ENCODE peak calls at places on chromosomes 12 and 14, in four cellular contexts. N is AG04450; W is neural progenitor cell; T is CD8-positive, alpha-beta T cell. K is an unnamed sample.
A peak's percentile ranks its signal among the peaks of the same experiment; 100 is the strongest.

GRCh38 chr12:105278043-105278697 is 42.2 kb upstream of the APPL2 start:
- DNase-seq in N (no peak), W (no peak), T (no peak), K (no peak)

GRCh38 chr14:105334383-105335230 is 20.1 kb downstream of the PACS2 start:
- DNase-seq in N (no peak), W (no peak), T (no peak), K (no peak)

GRCh38 chr14:105913221-105913620 is 386.8 kb downstream of the TMEM121 start:
- DNase-seq in N (no peak), W (no peak), T (no peak), K (no peak)

GRCh38 chr12:12839886-12840285 is 26.7 kb downstream of the DDX47 start:
- DNase-seq in N (peak; percentile 16), W (no peak), T (no peak), K (peak; percentile 68)

GRCh38 chr14:94303111-94303510 is 10.0 kb upstream of the SERPINA10 start:
- DNase-seq in N (no peak), W (no peak), T (no peak), K (no peak)

GRCh38 chr14:105483300-105484068 is 3.2 kb upstream of the CRIP1 start:
- DNase-seq in N (no peak), W (no peak), T (no peak), K (no peak)

GRCh38 chr14:22849212-22849819 is 12.9 kb downstream of the MMP14 start:
- DNase-seq in N (no peak), W (no peak), T (no peak), K (peak; percentile 35)

GRCh38 chr14:20697273-20698017 is 8.9 kb downstream of the ANG start:
- DNase-seq in N (no peak), W (peak; percentile 73), T (peak; percentile 74), K (no peak)

GRCh38 chr12:48280572-48280971 is 70.1 kb downstream of the ZNF641 start:
- DNase-seq in N (no peak), W (no peak), T (no peak), K (no peak)

GRCh38 chr12:24364921-24365320 is 415.5 kb upstream of the SOX5 start:
- DNase-seq in N (no peak), W (no peak), T (no peak), K (no peak)

GRCh38 chr14:88551094-88551870 is 3.5 kb downstream of the PTPN21 start:
- DNase-seq in N (peak; percentile 63), W (peak; percentile 77), T (peak; percentile 71), K (peak; percentile 80)

GRCh38 chr12:84877340-84877739 is 35.3 kb downstream of the SLC6A15 start:
- DNase-seq in N (no peak), W (no peak), T (no peak), K (no peak)

GRCh38 chr12:123364532-123365140 is at the start of gene SBNO1:
- DNase-seq in N (peak; percentile 74), W (peak; percentile 97), T (peak; percentile 97), K (peak; percentile 97)

GRCh38 chr14:103427485-103428443 is 42.5 kb downstream of the MARK3 start:
- DNase-seq in N (no peak), W (peak; percentile 8), T (no peak), K (no peak)
- H3K27ac ChIP-seq in N (no peak overlapping the region), W (no peak overlapping the region), T (no peak overlapping the region), K (no peak overlapping the region)

DNA sequence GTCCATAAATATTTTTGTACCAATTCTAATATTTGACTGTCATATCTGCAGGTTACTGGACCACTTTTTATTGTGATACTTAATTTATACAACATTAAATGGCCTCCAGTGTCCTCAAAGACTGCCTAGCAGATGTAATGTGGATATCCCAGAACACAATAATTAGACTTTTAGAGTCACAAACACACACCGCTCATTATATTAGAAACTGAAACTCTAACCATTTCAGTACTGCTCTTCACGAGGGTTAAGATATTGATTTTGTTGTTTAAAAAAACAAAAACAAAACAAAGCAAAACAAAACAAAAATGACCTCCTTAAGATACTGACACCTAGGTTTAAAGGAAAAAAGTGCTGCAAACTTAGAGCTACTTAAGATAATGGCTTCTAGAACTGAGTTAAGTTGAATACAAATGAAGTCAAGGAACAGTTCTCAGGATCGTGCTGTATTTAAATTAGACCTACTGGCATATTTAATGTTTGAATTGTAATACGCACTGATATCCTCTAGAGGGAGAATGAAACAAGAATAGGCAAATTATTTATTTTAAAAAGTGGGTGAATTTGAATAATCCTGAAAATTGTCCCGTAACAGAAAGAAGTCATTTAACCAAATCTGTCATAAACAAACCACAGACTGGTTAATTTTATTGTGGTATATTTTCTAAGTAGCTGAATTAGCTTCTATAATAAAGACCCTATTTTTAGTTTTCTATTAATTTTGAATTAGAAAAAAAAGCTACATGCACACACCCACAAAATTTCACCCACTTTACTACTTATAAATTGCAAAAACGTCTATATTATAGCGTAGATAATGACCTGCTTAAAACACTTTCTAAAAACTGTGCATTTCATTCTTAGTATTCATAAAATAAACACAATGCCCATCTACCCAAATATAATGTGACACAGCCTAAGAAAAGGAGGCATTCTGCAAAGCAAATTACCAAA is 395.2 kb upstream of the DCN start:
- DNase-seq in N (no peak), W (no peak), T (no peak), K (peak; percentile 35)
- TF ChIP-seq CTCF in N (peak; percentile 53), W (peak; percentile 67), T (peak; percentile 87), K (peak; percentile 77)

GRCh38 chr14:101980251-101980650 is 15.9 kb downstream of the DYNC1H1 start:
- DNase-seq in N (no peak), W (no peak), T (no peak), K (no peak)
- H3K27ac ChIP-seq in N (peak overlapping the region; percentile 75), W (no peak overlapping the region), T (no peak overlapping the region), K (no peak overlapping the region)

DNA sequence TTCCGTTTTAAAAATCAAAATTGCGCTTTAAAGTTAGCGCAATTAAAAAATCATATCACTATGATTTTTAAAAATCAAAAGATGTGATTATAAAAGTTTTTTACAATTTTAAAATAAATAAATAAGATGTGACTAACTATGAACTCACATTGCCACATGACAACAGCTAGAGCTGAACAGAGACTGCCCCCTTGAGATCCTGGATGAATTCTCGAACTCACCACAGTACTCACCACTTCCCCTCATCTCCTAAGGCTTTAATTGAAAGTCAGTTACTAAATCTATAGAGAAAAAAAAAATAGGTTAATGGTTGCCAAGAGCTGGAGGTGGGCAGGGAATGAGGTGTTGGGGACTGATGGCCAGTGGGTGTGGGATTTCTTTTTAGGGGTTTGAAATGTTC is 384.2 kb downstream of the ZFP36L1 start:
- DNase-seq in N (no peak), W (no peak), T (no peak), K (no peak)
- TF ChIP-seq CTCF in N (no peak), W (no peak), T (no peak), K (no peak)

GRCh38 chr14:63344336-63344735 is 25.6 kb upstream of the GPHB5 start:
- DNase-seq in N (no peak), W (peak; percentile 65), T (no peak), K (no peak)
- H3K27ac ChIP-seq in N (no peak overlapping the region), W (peak overlapping the region; percentile 88), T (no peak overlapping the region), K (no peak overlapping the region)

DNA sequence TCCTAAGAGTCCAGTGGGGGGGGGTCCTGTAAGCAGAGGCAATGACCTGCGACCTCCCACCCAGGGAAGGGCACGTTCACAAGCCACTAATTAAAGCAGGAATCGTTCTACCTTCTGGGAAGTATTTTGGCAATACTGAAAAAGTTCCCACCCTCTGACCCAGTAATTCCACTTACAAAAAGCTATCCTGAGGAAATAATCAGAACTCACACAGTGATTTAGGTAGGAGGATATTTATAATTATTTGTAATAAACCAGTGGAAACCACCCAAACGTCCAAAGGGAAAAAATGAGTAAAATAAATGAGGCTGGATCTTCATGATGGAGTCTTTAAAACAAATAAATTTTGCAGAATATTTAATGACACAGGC is 54.7 kb downstream of the SSH1 start:
- DNase-seq in N (no peak), W (no peak), T (no peak), K (no peak)
- TF ChIP-seq CTCF in N (no peak), W (no peak), T (no peak), K (no peak)

GRCh38 chr14:102226356-102227125 is 78.4 kb downstream of the MOK start:
- DNase-seq in N (no peak), W (no peak), T (no peak), K (no peak)
- H3K27ac ChIP-seq in N (no peak overlapping the region), W (no peak overlapping the region), T (no peak overlapping the region), K (peak overlapping the region; percentile 16)

GRCh38 chr12:126976574-126976973 is 1290.4 kb upstream of the TMEM132C start:
- DNase-seq in N (no peak), W (no peak), T (no peak), K (no peak)

GRCh38 chr12:126974779-126975178 is 1292.2 kb upstream of the TMEM132C start:
- DNase-seq in N (no peak), W (peak; percentile 11), T (no peak), K (no peak)
- TF ChIP-seq CTCF in N (no peak), W (peak; percentile 10), T (no peak), K (no peak)

GRCh38 chr12:19411234-19412221 is 27.8 kb upstream of the AEBP2 start:
- DNase-seq in N (no peak), W (peak; percentile 24), T (no peak), K (no peak)
- H3K27ac ChIP-seq in N (no peak overlapping the region), W (peak overlapping the region; percentile 39), T (no peak overlapping the region), K (no peak overlapping the region)

GRCh38 chr12:30064906-30065305 is 281.2 kb upstream of the TMTC1 start:
- DNase-seq in N (no peak), W (no peak), T (no peak), K (no peak)

GRCh38 chr12:30063435-30063945 is 279.7 kb upstream of the TMTC1 start:
- DNase-seq in N (no peak), W (no peak), T (no peak), K (no peak)

GRCh38 chr12:30067156-30067555 is 283.4 kb upstream of the TMTC1 start:
- DNase-seq in N (no peak), W (no peak), T (no peak), K (no peak)
- TF ChIP-seq CTCF in N (no peak), W (no peak), T (no peak), K (no peak)